ENCODE peak calls at places on chromosomes 5 and 9, in four cellular contexts. L is heart left ventricle, E is small intestine, F is tibial artery. X is an unnamed sample.

GRCh38 chr5:151742870-151743294 is 15.5 kb downstream of the ATOX1 start:
- DNase-seq in L (no peak), F (no peak), E (peak), X (peak)

GRCh38 chr5:77569409-77569808 is 69.1 kb downstream of the OTP start:
- DNase-seq in F (no peak), E (no peak), L (no peak), X (no peak)

GRCh38 chr9:137436761-137437600 is 4.2 kb downstream of the ENTPD8 start:
- DNase-seq in L (no peak), E (peak), F (no peak), X (no peak)

GRCh38 chr5:25255128-25255527 is 610.4 kb upstream of the CDH10 start:
- DNase-seq in F (no peak), L (no peak), E (no peak), X (no peak)

GRCh38 chr5:115842089-115842881 is 550 bp downstream of the AP3S1 start:
- DNase-seq in F (no peak), E (peak), L (no peak), X (no peak)

GRCh38 chr5:42655982-42656660 is 100.5 kb upstream of the CCDC152 start:
- DNase-seq in L (no peak), E (no peak), F (no peak), X (no peak)

GRCh38 chr5:83099001-83099400 is 21.7 kb downstream of the XRCC4 start:
- DNase-seq in F (no peak), L (no peak), E (peak), X (no peak)

GRCh38 chr9:29575219-29575618 is 2001.9 kb upstream of the C9orf72 start:
- DNase-seq in F (no peak), E (no peak), L (no peak), X (no peak)

GRCh38 chr9:113131689-113132151 is 19.1 kb upstream of the SLC31A2 start:
- DNase-seq in F (no peak), E (no peak), L (no peak), X (no peak)

GRCh38 chr5:135112008-135112670 is 78.1 kb upstream of the PITX1 start:
- DNase-seq in E (no peak), F (no peak), L (no peak), X (no peak)

GRCh38 chr9:89593776-89594427 is 10.9 kb upstream of the GADD45G start:
- DNase-seq in E (peak), F (no peak), L (peak), X (no peak)

GRCh38 chr5:54701179-54701578 is 183.6 kb downstream of the SNX18 start:
- DNase-seq in L (no peak), E (no peak), F (peak), X (peak)

GRCh38 chr5:177359860-177360259 is 2.1 kb downstream of the RGS14 start:
- DNase-seq in F (no peak), E (no peak), L (no peak), X (no peak)

GRCh38 chr5:41196197-41196596 is 17.1 kb downstream of the C6 start:
- DNase-seq in F (no peak), L (no peak), E (no peak), X (no peak)

GRCh38 chr9:75601280-75601679 is 289.2 kb upstream of the PCSK5 start:
- DNase-seq in E (peak), L (no peak), F (no peak), X (no peak)

GRCh38 chr9:24986331-24986730 is 440.6 kb upstream of the IZUMO3 start:
- DNase-seq in L (no peak), E (no peak), F (no peak), X (no peak)

GRCh38 chr5:173395257-173395932 is 67.2 kb upstream of the STC2 start:
- DNase-seq in L (no peak), F (no peak), E (no peak), X (peak)

GRCh38 chr5:145830594-145830993 is 4.5 kb downstream of the PRELID2 start:
- DNase-seq in L (no peak), E (no peak), F (no peak), X (no peak)

GRCh38 chr5:59124983-59125960 is 542.4 kb downstream of the RAB3C start:
- DNase-seq in E (peak), F (no peak), L (no peak), X (no peak)

GRCh38 chr5:59123595-59124561 is 541.0 kb downstream of the RAB3C start:
- DNase-seq in F (no peak), E (peak), L (no peak), X (no peak)

GRCh38 chr5:59128646-59129290 is 545.9 kb downstream of the RAB3C start:
- DNase-seq in F (no peak), E (no peak), L (no peak), X (no peak)

GRCh38 chr5:59125961-59126360 is 543.1 kb downstream of the RAB3C start:
- DNase-seq in E (no peak), L (no peak), F (no peak), X (no peak)

DNA sequence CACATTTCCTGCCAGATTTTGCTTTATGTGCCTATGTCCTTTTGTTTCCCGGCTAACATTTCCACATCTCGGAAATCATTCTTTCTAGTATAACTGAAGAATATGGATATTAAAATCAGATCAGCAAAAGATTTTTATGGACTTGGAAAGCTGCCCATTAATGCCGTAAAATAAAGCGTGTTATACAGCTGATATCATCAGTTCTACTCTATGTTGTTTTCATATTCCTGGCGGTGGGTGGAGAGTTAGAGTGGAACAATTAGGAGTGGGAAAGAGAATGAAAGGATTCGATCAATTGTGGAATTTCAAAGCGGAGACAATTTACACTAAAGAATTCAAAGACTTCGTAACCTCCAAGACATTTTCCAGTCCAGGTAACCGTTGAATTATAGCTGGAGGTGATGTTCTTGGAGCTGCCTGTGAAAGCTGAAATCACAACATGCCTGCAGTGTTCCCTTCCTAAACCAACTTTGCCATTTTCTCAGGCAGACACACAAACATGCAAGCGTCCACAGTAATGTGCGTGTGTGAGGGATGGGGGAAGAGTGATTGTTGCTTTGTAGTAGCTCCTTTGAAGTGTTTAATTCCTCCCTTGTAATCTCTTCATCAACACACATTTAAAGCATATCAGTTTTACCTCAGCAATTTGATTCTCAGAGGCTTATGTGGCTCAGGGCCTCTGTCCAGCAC is 543.9 kb downstream of the RAB3C start:
- DNase-seq in F (no peak), E (peak), L (no peak), X (no peak)
- H3K27ac ChIP-seq in F (peak), E (peak), L (peak), X (peak)

GRCh38 chr5:1474183-1474839 is 29.1 kb upstream of the SLC6A3 start:
- DNase-seq in F (no peak), E (no peak), L (no peak), X (no peak)

GRCh38 chr5:1472964-1473628 is 27.9 kb upstream of the SLC6A3 start:
- DNase-seq in F (no peak), L (no peak), E (no peak), X (no peak)

GRCh38 chr5:1476181-1476966 is 31.1 kb upstream of the SLC6A3 start:
- DNase-seq in L (no peak), E (no peak), F (peak), X (no peak)

GRCh38 chr5:1473746-1474145 is 28.5 kb upstream of the SLC6A3 start:
- DNase-seq in E (no peak), L (no peak), F (no peak), X (no peak)

DNA sequence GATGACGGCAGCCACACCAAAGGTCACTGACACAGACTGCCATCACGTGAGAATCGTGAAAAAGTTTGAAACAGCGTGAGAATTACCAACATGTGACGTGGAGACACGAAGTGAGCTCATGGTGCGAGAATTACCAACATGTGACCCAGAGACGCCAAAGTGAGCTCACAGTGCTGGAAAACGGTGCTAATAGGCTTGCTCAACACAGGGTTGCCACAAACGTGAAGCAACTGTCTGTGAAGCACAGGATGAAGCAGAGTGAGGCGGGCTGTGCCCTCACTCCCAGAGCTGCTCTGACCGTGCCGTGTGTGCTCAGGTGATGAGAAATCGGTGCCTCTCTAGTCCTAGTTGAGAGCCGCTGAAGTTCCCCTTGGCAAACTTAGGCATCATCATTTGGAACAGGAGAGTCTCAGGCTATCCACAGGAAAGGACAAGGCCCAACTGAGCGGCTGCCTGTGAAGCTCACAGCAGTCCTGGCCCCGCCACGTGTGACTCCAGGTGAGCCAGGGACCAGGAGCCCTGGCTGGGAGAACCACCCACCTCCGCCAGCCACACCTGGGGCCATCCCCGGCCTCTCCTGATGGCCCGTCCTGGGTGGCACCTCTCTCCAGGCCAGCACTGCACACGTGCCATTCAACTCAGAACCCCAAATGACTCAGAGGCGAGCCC is 29.8 kb upstream of the SLC6A3 start:
- DNase-seq in L (no peak), F (no peak), E (no peak), X (no peak)
- H3K27ac ChIP-seq in L (no peak), F (no peak), E (no peak), X (no peak)

GRCh38 chr9:92385001-92385400 is 19.4 kb downstream of the OGN start:
- DNase-seq in L (no peak), F (no peak), E (no peak), X (no peak)

GRCh38 chr9:92385474-92385873 is 18.9 kb downstream of the OGN start:
- DNase-seq in E (peak), F (no peak), L (no peak), X (no peak)

GRCh38 chr9:92381780-92382179 is 22.6 kb downstream of the OGN start:
- DNase-seq in E (no peak), F (no peak), L (no peak), X (no peak)

GRCh38 chr9:92384373-92384772 is 20.0 kb downstream of the OGN start:
- DNase-seq in E (no peak), F (no peak), L (no peak), X (no peak)

GRCh38 chr9:92385953-92386352 is 18.4 kb downstream of the OGN start:
- DNase-seq in F (no peak), L (no peak), E (peak), X (no peak)
- H3K27ac ChIP-seq in F (peak), L (no peak), E (no peak), X (no peak)

GRCh38 chr9:128723352-128723865 is 518 bp downstream of the ZDHHC12 start:
- DNase-seq in F (no peak), L (no peak), E (no peak), X (no peak)
- H3K27ac ChIP-seq in F (peak), L (peak), E (peak), X (no peak)

DNA sequence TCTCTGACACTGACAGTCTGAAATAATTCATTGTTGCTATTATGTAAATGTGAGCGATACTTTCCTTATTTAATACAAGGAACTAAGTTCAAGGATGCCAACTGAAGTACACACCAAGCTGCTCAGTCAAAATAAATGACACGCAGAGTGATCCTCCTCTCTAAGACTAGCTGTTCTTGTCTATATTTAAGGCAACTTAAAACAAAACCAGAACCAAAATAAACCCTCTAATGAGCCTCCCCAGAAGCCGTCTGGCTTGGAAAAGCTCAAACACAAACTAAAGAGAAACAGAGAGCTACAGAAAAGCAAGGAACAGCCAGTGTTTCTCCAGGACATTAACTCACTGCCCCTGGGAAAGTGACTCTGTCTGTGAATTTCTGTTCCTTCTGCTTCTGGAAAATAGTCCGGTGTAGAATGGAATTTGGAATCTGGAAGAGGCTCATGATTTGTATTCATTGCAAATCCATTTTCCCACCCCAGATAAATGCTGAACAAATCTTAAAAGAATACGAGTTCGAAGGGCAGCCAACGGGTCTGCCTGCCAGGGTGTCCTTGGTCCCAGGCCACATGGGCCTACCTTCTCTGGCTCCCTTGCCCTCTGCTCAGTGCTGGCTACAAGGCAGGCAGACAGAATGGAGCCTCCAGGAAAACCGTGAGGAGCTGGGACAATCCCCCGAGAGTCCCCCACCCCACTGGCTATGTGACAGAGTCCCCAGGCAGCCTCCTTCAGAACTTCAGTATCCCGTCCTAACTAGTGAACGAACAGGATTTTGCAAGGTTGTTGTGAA is 14.8 kb downstream of the GGTA1 start:
- DNase-seq in F (no peak), L (no peak), E (no peak), X (no peak)
- H3K27ac ChIP-seq in F (peak), L (peak), E (peak), X (no peak)

GRCh38 chr5:37685816-37686215 is 154.0 kb downstream of the GDNF start:
- DNase-seq in F (no peak), L (no peak), E (no peak), X (no peak)
- H3K27ac ChIP-seq in F (no peak), L (no peak), E (no peak), X (no peak)

GRCh38 chr9:117325110-117325788 is 89.6 kb downstream of the ASTN2 start:
- DNase-seq in L (no peak), F (no peak), E (no peak), X (no peak)
- H3K27ac ChIP-seq in L (no peak), F (no peak), E (no peak), X (no peak)

GRCh38 chr5:133932441-133933168 is 35.8 kb downstream of the C5orf15 start:
- DNase-seq in E (no peak), L (no peak), F (no peak), X (no peak)
- H3K27ac ChIP-seq in E (no peak), L (no peak), F (no peak), X (no peak)